ENCODE peak calls at places on chromosomes 2 and 18, in five cellular contexts. One of them, this sample, is unnamed.
A peak's percentile ranks its signal among the peaks of the same experiment; 100 is the strongest.

GRCh38 chr18:39481281-39481680 is 1915.7 kb upstream of the CELF4 start:
- DNase-seq in head of caudate nucleus: no peak
- DNase-seq in hippocampal formation: no peak
- DNase-seq in T-helper 17 cell: no peak
- DNase-seq in H4: no peak
- DNase-seq in this sample: no peak

GRCh38 chr2:45918816-45919655 is 267.6 kb downstream of the PRKCE start:
- DNase-seq in head of caudate nucleus: no peak
- DNase-seq in hippocampal formation: no peak
- DNase-seq in T-helper 17 cell: no peak
- DNase-seq in H4: no peak
- DNase-seq in this sample: no peak

GRCh38 chr2:136242687-136243277 is 124.8 kb upstream of the CXCR4 start:
- DNase-seq in head of caudate nucleus: no peak
- DNase-seq in hippocampal formation: no peak
- DNase-seq in T-helper 17 cell: no peak
- DNase-seq in H4: no peak
- DNase-seq in this sample: no peak

GRCh38 chr2:102801098-102801718 is 39.4 kb downstream of the TMEM182 start:
- DNase-seq in head of caudate nucleus: no peak
- DNase-seq in hippocampal formation: no peak
- DNase-seq in T-helper 17 cell: no peak
- DNase-seq in H4: no peak
- DNase-seq in this sample: no peak

GRCh38 chr2:9610781-9611548 is 19.8 kb downstream of the YWHAQ start:
- DNase-seq in head of caudate nucleus: no peak
- DNase-seq in hippocampal formation: no peak
- DNase-seq in T-helper 17 cell: no peak
- DNase-seq in H4: no peak
- DNase-seq in this sample: no peak

GRCh38 chr2:227888289-227888688 is 16.9 kb downstream of the DAW1 start:
- DNase-seq in head of caudate nucleus: no peak
- DNase-seq in hippocampal formation: no peak
- DNase-seq in T-helper 17 cell: no peak
- DNase-seq in H4: no peak
- DNase-seq in this sample: no peak

GRCh38 chr2:134086594-134087219 is 167.2 kb upstream of the MGAT5 start:
- DNase-seq in head of caudate nucleus: no peak
- DNase-seq in hippocampal formation: no peak
- DNase-seq in T-helper 17 cell: no peak
- DNase-seq in H4: no peak
- DNase-seq in this sample: no peak

GRCh38 chr18:53281406-53281805 is 941.4 kb downstream of the DCC start:
- DNase-seq in head of caudate nucleus: no peak
- DNase-seq in hippocampal formation: no peak
- DNase-seq in T-helper 17 cell: no peak
- DNase-seq in H4: no peak
- DNase-seq in this sample: no peak

GRCh38 chr2:204024503-204024902 is 87.9 kb downstream of the ICOS start:
- DNase-seq in head of caudate nucleus: peak; percentile 57
- DNase-seq in hippocampal formation: peak; percentile 62
- DNase-seq in T-helper 17 cell: no peak
- DNase-seq in H4: peak; percentile 50
- DNase-seq in this sample: peak; percentile 60

GRCh38 chr18:7601249-7601620 is 34.1 kb downstream of the PTPRM start:
- DNase-seq in head of caudate nucleus: no peak
- DNase-seq in hippocampal formation: no peak
- DNase-seq in T-helper 17 cell: no peak
- DNase-seq in H4: peak; percentile 88
- DNase-seq in this sample: no peak

GRCh38 chr2:229714080-229714735 is at the start of gene DNER:
- DNase-seq in head of caudate nucleus: peak; percentile 89
- DNase-seq in hippocampal formation: peak; percentile 68
- DNase-seq in T-helper 17 cell: peak; percentile 34
- DNase-seq in H4: peak; percentile 19
- DNase-seq in this sample: peak; percentile 84

GRCh38 chr18:31056296-31056695 is 13.8 kb upstream of the DSC3 start:
- DNase-seq in head of caudate nucleus: no peak
- DNase-seq in hippocampal formation: no peak
- DNase-seq in T-helper 17 cell: no peak
- DNase-seq in H4: no peak
- DNase-seq in this sample: no peak

This sample was measured in Ammon's horn.